ENCODE peak calls at places on chromosomes 6 and 20, in five cellular contexts. A is testis, U is fibroblast of lung, N is esophagus squamous epithelium, S is stomach. V is an unnamed sample.

GRCh38 chr6:53793318-53793975 is 1.4 kb upstream of the LRRC1 start:
- DNase-seq in A (peak), U (peak), N (no peak), S (peak), V (peak)

GRCh38 chr6:12014027-12014872 is 2.1 kb downstream of the HIVEP1 start:
- DNase-seq in A (no peak), U (peak), N (no peak), S (no peak), V (no peak)

GRCh38 chr6:30979690-30980089 is 3.8 kb upstream of the MUC21 start:
- DNase-seq in A (no peak), U (no peak), N (no peak), S (no peak), V (no peak)

GRCh38 chr6:31663961-31664789 is 622 bp downstream of the GPANK1 start:
- DNase-seq in A (peak), U (peak), N (no peak), S (no peak), V (peak)

GRCh38 chr6:169398342-169399105 is 144.9 kb upstream of the THBS2 start:
- DNase-seq in A (no peak), U (no peak), N (no peak), S (no peak), V (no peak)

GRCh38 chr6:42100029-42100901 is 42.2 kb downstream of the C6orf132 start:
- DNase-seq in A (peak), U (peak), N (no peak), S (no peak), V (peak)

GRCh38 chr6:139368661-139369060 is 5.8 kb downstream of the CITED2 start:
- DNase-seq in A (no peak), U (no peak), N (no peak), S (no peak), V (no peak)

GRCh38 chr6:87623248-87623647 is 33.3 kb downstream of the ORC3 start:
- DNase-seq in A (no peak), U (peak), N (no peak), S (no peak), V (no peak)

GRCh38 chr6:34176261-34177031 is 30.6 kb upstream of the GRM4 start:
- DNase-seq in A (no peak), U (no peak), N (no peak), S (peak), V (no peak)

GRCh38 chr6:33840064-33840926 is 36.5 kb upstream of the MLN start:
- DNase-seq in A (no peak), U (peak), N (no peak), S (no peak), V (peak)

GRCh38 chr20:57167971-57168693 is 98.3 kb downstream of the BMP7 start:
- DNase-seq in A (peak), U (no peak), N (no peak), S (no peak), V (peak)

GRCh38 chr6:35064508-35065440 is 76.4 kb downstream of the TCP11 start:
- DNase-seq in A (no peak), U (no peak), N (no peak), S (no peak), V (no peak)

GRCh38 chr6:78436335-78436734 is 431.0 kb upstream of the IRAK1BP1 start:
- DNase-seq in A (peak), U (peak), N (no peak), S (no peak), V (peak)

GRCh38 chr20:11235058-11235457 is 561.3 kb upstream of the JAG1 start:
- DNase-seq in A (no peak), U (peak), N (no peak), S (no peak), V (peak)

GRCh38 chr20:58555078-58555765 is 40.0 kb upstream of the APCDD1L start:
- DNase-seq in A (no peak), U (peak), N (no peak), S (no peak), V (peak)

GRCh38 chr6:28695671-28696537 is 170.2 kb downstream of the GPX5 start:
- DNase-seq in A (no peak), U (peak), N (no peak), S (no peak), V (no peak)

GRCh38 chr20:48785801-48786200 is 42.0 kb downstream of the PREX1 start:
- DNase-seq in A (no peak), U (no peak), N (no peak), S (no peak), V (no peak)

GRCh38 chr6:31908791-31909190 is 6.9 kb upstream of the ZBTB12 start:
- DNase-seq in A (no peak), U (peak), N (no peak), S (no peak), V (no peak)

GRCh38 chr20:663315-664090 is 10.5 kb upstream of the SRXN1 start:
- DNase-seq in A (peak), U (peak), N (no peak), S (no peak), V (no peak)

GRCh38 chr6:30490031-30490876 is 945 bp downstream of the HLA-E start:
- DNase-seq in A (peak), U (peak), N (peak), S (peak), V (peak)

GRCh38 chr6:44627879-44628271 is 240.4 kb downstream of the CDC5L start:
- DNase-seq in A (no peak), U (no peak), N (no peak), S (no peak), V (no peak)
- TF ChIP-seq CTCF in A (no peak), U (no peak), N (no peak), S (no peak), V (no peak)

GRCh38 chr6:47165918-47166317 is 123.8 kb upstream of the ADGRF1 start:
- DNase-seq in A (no peak), U (peak), N (no peak), S (no peak), V (no peak)
- H3K27ac ChIP-seq in A (no peak), U (no peak), N (no peak), S (no peak), V (no peak)

DNA sequence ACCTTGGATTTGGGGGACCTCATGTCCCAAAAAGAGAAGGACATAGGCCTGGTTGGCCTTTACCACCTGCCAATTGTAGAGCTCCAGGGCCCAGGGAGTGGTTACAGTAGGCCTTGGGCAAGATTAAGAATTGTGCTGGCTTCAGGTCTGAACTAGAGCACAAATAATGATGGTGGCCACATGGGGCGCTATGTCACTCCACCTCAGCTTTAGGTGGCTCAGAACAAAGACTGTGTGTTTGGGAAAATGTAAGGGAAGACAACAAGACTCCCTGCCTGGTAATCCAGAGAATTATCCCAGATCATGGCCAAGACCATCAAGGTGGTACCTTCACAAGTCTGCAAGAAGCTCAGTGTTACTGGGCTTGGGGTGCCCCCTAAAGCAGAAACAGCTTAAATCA is 224.9 kb upstream of the OPRM1 start:
- DNase-seq in A (no peak), U (no peak), N (no peak), S (no peak), V (no peak)
- TF ChIP-seq CTCF in A (no peak), U (no peak), N (no peak), S (no peak), V (no peak)

DNA sequence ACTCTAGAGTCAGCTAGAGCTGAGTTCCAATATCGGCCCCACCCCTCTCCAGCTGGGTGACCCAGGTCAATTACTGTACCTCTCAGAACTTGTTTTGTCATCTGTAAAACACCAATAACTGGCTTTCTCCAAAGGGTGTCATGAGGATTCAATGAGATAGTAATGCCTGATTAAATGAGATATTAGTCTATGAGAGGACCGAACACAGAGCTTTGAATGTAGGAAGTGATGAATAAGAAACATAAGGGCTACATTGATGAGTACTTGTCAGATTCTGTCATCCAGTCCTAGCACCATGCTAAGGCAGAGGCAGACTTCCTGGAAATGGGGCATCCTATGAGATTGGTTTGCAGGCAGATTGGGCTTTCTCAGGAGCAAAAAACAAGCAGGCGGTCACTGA is 20.2 kb downstream of the BPI start:
- DNase-seq in A (no peak), U (no peak), N (no peak), S (no peak), V (no peak)
- H3K27ac ChIP-seq in A (no peak), U (no peak), N (no peak), S (no peak), V (no peak)

GRCh38 chr6:95366414-95366813 is 210.9 kb upstream of the MANEA start:
- DNase-seq in A (no peak), U (no peak), N (no peak), S (no peak), V (no peak)
- TF ChIP-seq CTCF in A (no peak), U (no peak), N (no peak), S (no peak), V (no peak)

GRCh38 chr6:36432151-36432633 is 10.5 kb downstream of the PXT1 start:
- DNase-seq in A (no peak), U (peak), N (no peak), S (no peak), V (no peak)
- H3K27ac ChIP-seq in A (no peak), U (no peak), N (no peak), S (no peak), V (no peak)

GRCh38 chr20:17442588-17442987 is 88.6 kb downstream of the BFSP1 start:
- DNase-seq in A (no peak), U (no peak), N (no peak), S (no peak), V (no peak)
- TF ChIP-seq CTCF in A (no peak), U (no peak), N (no peak), S (no peak), V (no peak)

GRCh38 chr6:137969874-137970273 is 102.8 kb downstream of the TNFAIP3 start:
- DNase-seq in A (no peak), U (no peak), N (no peak), S (no peak), V (no peak)
- H3K27ac ChIP-seq in A (no peak), U (no peak), N (no peak), S (no peak), V (no peak)

GRCh38 chr20:51095755-51096509 is 73.0 kb upstream of the KCNG1 start:
- DNase-seq in A (no peak), U (peak), N (no peak), S (no peak), V (no peak)
- TF ChIP-seq CTCF in A (no peak), U (no peak), N (no peak), S (no peak), V (no peak)

GRCh38 chr6:143024977-143025376 is 35.7 kb upstream of the AIG1 start:
- DNase-seq in A (no peak), U (no peak), N (no peak), S (no peak), V (no peak)

GRCh38 chr6:143023695-143024094 is 37.0 kb upstream of the AIG1 start:
- DNase-seq in A (no peak), U (no peak), N (no peak), S (no peak), V (no peak)

GRCh38 chr6:143018955-143019354 is 41.7 kb upstream of the AIG1 start:
- DNase-seq in A (no peak), U (peak), N (no peak), S (no peak), V (no peak)

GRCh38 chr6:143027058-143027457 is 33.6 kb upstream of the AIG1 start:
- DNase-seq in A (peak), U (peak), N (no peak), S (peak), V (no peak)

DNA sequence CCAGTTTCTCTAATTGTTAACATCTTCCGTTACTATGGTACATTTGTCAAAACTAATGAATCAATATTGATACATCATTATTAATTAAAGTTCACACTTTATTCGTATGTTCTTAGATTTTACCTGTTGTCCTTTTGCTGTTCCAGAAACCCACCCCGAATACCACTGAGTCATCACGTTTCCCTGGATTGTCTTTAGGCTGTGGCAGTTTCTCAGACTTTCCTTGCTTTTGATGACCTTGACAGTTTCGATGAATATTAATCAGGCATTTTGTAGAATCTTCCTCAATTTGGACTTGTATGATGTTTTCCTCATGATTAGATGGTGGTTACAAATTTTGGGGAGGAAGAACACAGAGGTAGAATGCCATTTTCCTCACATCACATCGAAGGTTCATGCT is 39.1 kb upstream of the AIG1 start:
- DNase-seq in A (no peak), U (no peak), N (no peak), S (no peak), V (no peak)
- H3K27ac ChIP-seq in A (no peak), U (no peak), N (no peak), S (no peak), V (no peak)